ENCODE peak calls at places on chromosomes 4 and X, in eight cellular contexts. One of them, this sample, is unnamed.

GRCh38 chr4:83490876-83491450 is 6.1 kb upstream of the ABRAXAS1 start:
- DNase-seq in suprapubic skin: no peak
- DNase-seq in esophagus muscularis mucosa: no peak
- DNase-seq in nephron progenitor cell: no peak
- DNase-seq in progenitor cell of endocrine pancreas: no peak
- DNase-seq in MCF 10A: peak
- DNase-seq in BJ: no peak
- DNase-seq in foreskin keratinocyte: no peak
- DNase-seq in this sample: peak

GRCh38 chr4:152014280-152014679 is 253.5 kb upstream of the GATB start:
- DNase-seq in MCF 10A: no peak
- DNase-seq in foreskin keratinocyte: no peak
- DNase-seq in progenitor cell of endocrine pancreas: no peak
- DNase-seq in esophagus muscularis mucosa: no peak
- DNase-seq in nephron progenitor cell: no peak
- DNase-seq in suprapubic skin: no peak
- DNase-seq in BJ: no peak
- DNase-seq in this sample: no peak

GRCh38 chr4:101187837-101188236 is 159.5 kb downstream of the PPP3CA start:
- DNase-seq in progenitor cell of endocrine pancreas: no peak
- DNase-seq in foreskin keratinocyte: no peak
- DNase-seq in esophagus muscularis mucosa: no peak
- DNase-seq in suprapubic skin: no peak
- DNase-seq in BJ: no peak
- DNase-seq in MCF 10A: peak
- DNase-seq in nephron progenitor cell: no peak
- DNase-seq in this sample: no peak

GRCh38 chr4:139555705-139556070 is 331 bp downstream of the SETD7 start:
- DNase-seq in progenitor cell of endocrine pancreas: peak
- DNase-seq in nephron progenitor cell: no peak
- DNase-seq in BJ: no peak
- DNase-seq in esophagus muscularis mucosa: no peak
- DNase-seq in suprapubic skin: peak
- DNase-seq in MCF 10A: peak
- DNase-seq in foreskin keratinocyte: no peak
- DNase-seq in this sample: no peak

GRCh38 chr4:62709618-62710252 is 1509.6 kb downstream of the ADGRL3 start:
- DNase-seq in MCF 10A: peak
- DNase-seq in suprapubic skin: no peak
- DNase-seq in foreskin keratinocyte: no peak
- DNase-seq in BJ: no peak
- DNase-seq in nephron progenitor cell: peak
- DNase-seq in esophagus muscularis mucosa: no peak
- DNase-seq in progenitor cell of endocrine pancreas: no peak
- DNase-seq in this sample: peak

GRCh38 chrX:85836868-85837267 is 210.5 kb downstream of the CHM start:
- DNase-seq in BJ: no peak
- DNase-seq in esophagus muscularis mucosa: no peak
- DNase-seq in suprapubic skin: no peak
- DNase-seq in MCF 10A: peak
- DNase-seq in nephron progenitor cell: no peak
- DNase-seq in foreskin keratinocyte: peak
- DNase-seq in progenitor cell of endocrine pancreas: no peak
- DNase-seq in this sample: no peak

GRCh38 chr4:53185853-53186590 is 179.8 kb downstream of the SCFD2 start:
- DNase-seq in MCF 10A: no peak
- DNase-seq in progenitor cell of endocrine pancreas: no peak
- DNase-seq in esophagus muscularis mucosa: no peak
- DNase-seq in BJ: no peak
- DNase-seq in nephron progenitor cell: no peak
- DNase-seq in foreskin keratinocyte: no peak
- DNase-seq in suprapubic skin: no peak
- DNase-seq in this sample: no peak

GRCh38 chr4:113908829-113909228 is 70.6 kb downstream of the ARSJ start:
- DNase-seq in MCF 10A: no peak
- DNase-seq in suprapubic skin: no peak
- DNase-seq in progenitor cell of endocrine pancreas: no peak
- DNase-seq in esophagus muscularis mucosa: no peak
- DNase-seq in BJ: no peak
- DNase-seq in foreskin keratinocyte: no peak
- DNase-seq in nephron progenitor cell: no peak
- DNase-seq in this sample: no peak

GRCh38 chrX:6432211-6432610 is 102.7 kb downstream of the VCX3A start:
- DNase-seq in MCF 10A: no peak
- DNase-seq in foreskin keratinocyte: no peak
- DNase-seq in esophagus muscularis mucosa: no peak
- DNase-seq in suprapubic skin: no peak
- DNase-seq in BJ: no peak
- DNase-seq in nephron progenitor cell: no peak
- DNase-seq in progenitor cell of endocrine pancreas: no peak
- DNase-seq in this sample: no peak

GRCh38 chr4:77636902-77637301 is 31.3 kb downstream of the CXCL13 start:
- DNase-seq in progenitor cell of endocrine pancreas: no peak
- DNase-seq in nephron progenitor cell: no peak
- DNase-seq in suprapubic skin: no peak
- DNase-seq in esophagus muscularis mucosa: no peak
- DNase-seq in BJ: peak
- DNase-seq in MCF 10A: peak
- DNase-seq in foreskin keratinocyte: peak
- DNase-seq in this sample: no peak

GRCh38 chrX:42755820-42756219 is 22.1 kb downstream of the PPP1R2C start:
- DNase-seq in BJ: peak
- DNase-seq in esophagus muscularis mucosa: no peak
- DNase-seq in MCF 10A: peak
- DNase-seq in nephron progenitor cell: no peak
- DNase-seq in foreskin keratinocyte: no peak
- DNase-seq in suprapubic skin: peak
- DNase-seq in progenitor cell of endocrine pancreas: no peak
- DNase-seq in this sample: no peak

GRCh38 chr4:10753326-10753725 is 68.8 kb upstream of the CLNK start:
- DNase-seq in nephron progenitor cell: no peak
- DNase-seq in suprapubic skin: no peak
- DNase-seq in progenitor cell of endocrine pancreas: no peak
- DNase-seq in foreskin keratinocyte: no peak
- DNase-seq in BJ: no peak
- DNase-seq in MCF 10A: no peak
- DNase-seq in esophagus muscularis mucosa: no peak
- DNase-seq in this sample: no peak

GRCh38 chr4:16824278-16824806 is 74.1 kb downstream of the LDB2 start:
- DNase-seq in nephron progenitor cell: no peak
- DNase-seq in MCF 10A: no peak
- DNase-seq in progenitor cell of endocrine pancreas: no peak
- DNase-seq in foreskin keratinocyte: no peak
- DNase-seq in suprapubic skin: no peak
- DNase-seq in esophagus muscularis mucosa: no peak
- DNase-seq in BJ: no peak
- DNase-seq in this sample: no peak

GRCh38 chr4:173195132-173195531 is 26.5 kb downstream of the GALNT7 start:
- DNase-seq in nephron progenitor cell: no peak
- DNase-seq in progenitor cell of endocrine pancreas: no peak
- DNase-seq in suprapubic skin: no peak
- DNase-seq in esophagus muscularis mucosa: no peak
- DNase-seq in MCF 10A: no peak
- DNase-seq in foreskin keratinocyte: no peak
- DNase-seq in BJ: no peak
- DNase-seq in this sample: no peak

GRCh38 chr4:74531952-74532794 is 87.2 kb downstream of the AREG start:
- DNase-seq in suprapubic skin: no peak
- DNase-seq in nephron progenitor cell: no peak
- DNase-seq in progenitor cell of endocrine pancreas: no peak
- DNase-seq in MCF 10A: peak
- DNase-seq in foreskin keratinocyte: no peak
- DNase-seq in BJ: no peak
- DNase-seq in esophagus muscularis mucosa: no peak
- DNase-seq in this sample: peak

GRCh38 chr4:112321768-112322684 is 24.9 kb downstream of the ALPK1 start:
- DNase-seq in BJ: peak
- DNase-seq in MCF 10A: peak
- DNase-seq in nephron progenitor cell: peak
- DNase-seq in esophagus muscularis mucosa: peak
- DNase-seq in suprapubic skin: peak
- DNase-seq in foreskin keratinocyte: no peak
- DNase-seq in progenitor cell of endocrine pancreas: peak
- DNase-seq in this sample: peak

GRCh38 chrX:134369576-134369975 is 90.4 kb upstream of the HPRT1 start:
- DNase-seq in nephron progenitor cell: no peak
- DNase-seq in foreskin keratinocyte: no peak
- DNase-seq in suprapubic skin: no peak
- DNase-seq in BJ: no peak
- DNase-seq in MCF 10A: no peak
- DNase-seq in progenitor cell of endocrine pancreas: no peak
- DNase-seq in esophagus muscularis mucosa: no peak
- DNase-seq in this sample: no peak

GRCh38 chr4:188372051-188372450 is 232.8 kb downstream of the TRIML1 start:
- DNase-seq in MCF 10A: peak
- DNase-seq in BJ: no peak
- DNase-seq in suprapubic skin: no peak
- DNase-seq in foreskin keratinocyte: peak
- DNase-seq in nephron progenitor cell: no peak
- DNase-seq in progenitor cell of endocrine pancreas: no peak
- DNase-seq in esophagus muscularis mucosa: no peak
- DNase-seq in this sample: no peak

GRCh38 chr4:472881-473574 is 25.9 kb downstream of the ZNF721 start:
- DNase-seq in BJ: no peak
- DNase-seq in nephron progenitor cell: no peak
- DNase-seq in foreskin keratinocyte: no peak
- DNase-seq in progenitor cell of endocrine pancreas: no peak
- DNase-seq in MCF 10A: peak
- DNase-seq in suprapubic skin: no peak
- DNase-seq in esophagus muscularis mucosa: no peak
- DNase-seq in this sample: peak

GRCh38 chr4:114281561-114281960 is 302.1 kb upstream of the ARSJ start:
- DNase-seq in nephron progenitor cell: no peak
- DNase-seq in MCF 10A: no peak
- DNase-seq in foreskin keratinocyte: no peak
- DNase-seq in progenitor cell of endocrine pancreas: no peak
- DNase-seq in esophagus muscularis mucosa: no peak
- DNase-seq in suprapubic skin: no peak
- DNase-seq in BJ: peak
- DNase-seq in this sample: no peak

GRCh38 chr4:94574616-94575015 is 122.9 kb downstream of the PDLIM5 start:
- DNase-seq in MCF 10A: no peak
- DNase-seq in BJ: no peak
- DNase-seq in suprapubic skin: no peak
- DNase-seq in progenitor cell of endocrine pancreas: no peak
- DNase-seq in esophagus muscularis mucosa: no peak
- DNase-seq in foreskin keratinocyte: no peak
- DNase-seq in nephron progenitor cell: no peak
- DNase-seq in this sample: no peak

GRCh38 chr4:27888523-27888922 is 1027.9 kb downstream of the STIM2 start:
- DNase-seq in esophagus muscularis mucosa: no peak
- DNase-seq in foreskin keratinocyte: no peak
- DNase-seq in BJ: no peak
- DNase-seq in MCF 10A: no peak
- DNase-seq in nephron progenitor cell: no peak
- DNase-seq in suprapubic skin: no peak
- DNase-seq in progenitor cell of endocrine pancreas: no peak
- DNase-seq in this sample: no peak

GRCh38 chr4:6898763-6899162 is 10.9 kb upstream of the TBC1D14 start:
- DNase-seq in suprapubic skin: peak
- DNase-seq in BJ: no peak
- DNase-seq in foreskin keratinocyte: no peak
- DNase-seq in MCF 10A: no peak
- DNase-seq in nephron progenitor cell: no peak
- DNase-seq in esophagus muscularis mucosa: no peak
- DNase-seq in progenitor cell of endocrine pancreas: no peak
- DNase-seq in this sample: no peak

DNA sequence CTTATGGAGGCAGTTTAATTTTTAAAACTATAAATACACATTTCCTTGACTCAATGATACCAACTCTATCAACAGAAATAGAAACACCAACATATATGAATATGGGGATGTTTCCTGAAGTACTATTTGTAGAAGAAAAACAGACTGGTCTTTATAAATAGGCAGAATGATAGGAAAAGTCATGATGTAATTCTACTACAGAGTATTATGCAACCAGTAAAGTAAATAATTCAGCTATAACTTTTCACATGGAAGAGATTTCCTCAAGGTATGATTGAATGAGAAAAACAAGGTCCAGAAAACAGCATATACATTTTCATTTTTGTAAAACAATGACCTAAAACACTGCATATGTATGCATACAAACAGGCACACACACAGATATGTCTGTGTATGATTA is 56.2 kb downstream of the GPRIN3 start:
- DNase-seq in nephron progenitor cell: no peak
- DNase-seq in esophagus muscularis mucosa: no peak
- DNase-seq in suprapubic skin: no peak
- DNase-seq in BJ: no peak
- DNase-seq in MCF 10A: no peak
- DNase-seq in foreskin keratinocyte: no peak
- DNase-seq in progenitor cell of endocrine pancreas: no peak
- DNase-seq in this sample: no peak
- TF ChIP-seq CTCF in nephron progenitor cell: no peak
- TF ChIP-seq CTCF in esophagus muscularis mucosa: no peak
- TF ChIP-seq CTCF in suprapubic skin: no peak
- TF ChIP-seq CTCF in BJ: no peak
- TF ChIP-seq CTCF in MCF 10A: no peak
- TF ChIP-seq CTCF in foreskin keratinocyte: no peak
- TF ChIP-seq CTCF in progenitor cell of endocrine pancreas: no peak
- TF ChIP-seq CTCF in this sample: no peak

GRCh38 chrX:106999002-106999975 is 723 bp downstream of the MORC4 start:
- DNase-seq in MCF 10A: peak
- DNase-seq in suprapubic skin: peak
- DNase-seq in esophagus muscularis mucosa: no peak
- DNase-seq in BJ: no peak
- DNase-seq in foreskin keratinocyte: peak
- DNase-seq in progenitor cell of endocrine pancreas: no peak
- DNase-seq in nephron progenitor cell: peak
- DNase-seq in this sample: peak
- TF ChIP-seq CTCF in MCF 10A: peak
- TF ChIP-seq CTCF in suprapubic skin: peak
- TF ChIP-seq CTCF in esophagus muscularis mucosa: peak
- TF ChIP-seq CTCF in BJ: peak
- TF ChIP-seq CTCF in foreskin keratinocyte: peak
- TF ChIP-seq CTCF in progenitor cell of endocrine pancreas: peak
- TF ChIP-seq CTCF in nephron progenitor cell: peak
- TF ChIP-seq CTCF in this sample: no peak

DNA sequence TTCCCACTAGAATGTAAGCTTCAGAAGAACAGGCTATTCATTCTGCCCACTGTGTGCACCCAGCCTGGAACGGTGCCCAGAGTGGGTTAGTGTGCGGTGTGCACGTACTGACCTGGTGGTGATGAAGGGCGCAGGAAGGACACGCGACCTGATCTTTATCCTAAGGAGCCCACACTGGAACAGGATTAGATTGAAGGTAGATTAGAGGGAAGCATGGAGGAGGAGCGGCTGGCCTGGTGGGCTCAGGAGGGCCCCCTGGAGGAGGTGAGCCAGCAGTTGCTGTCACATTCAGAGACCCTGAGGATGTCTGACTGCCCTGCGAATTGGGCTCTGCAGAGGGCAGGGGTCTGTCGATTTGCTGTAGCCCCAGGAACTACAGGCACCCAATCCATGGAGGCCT is 73.1 kb downstream of the HTRA3 start:
- DNase-seq in BJ: no peak
- DNase-seq in nephron progenitor cell: no peak
- DNase-seq in suprapubic skin: peak
- DNase-seq in MCF 10A: no peak
- DNase-seq in progenitor cell of endocrine pancreas: no peak
- DNase-seq in esophagus muscularis mucosa: no peak
- DNase-seq in foreskin keratinocyte: no peak
- DNase-seq in this sample: peak
- TF ChIP-seq CTCF in BJ: peak
- TF ChIP-seq CTCF in nephron progenitor cell: peak
- TF ChIP-seq CTCF in suprapubic skin: no peak
- TF ChIP-seq CTCF in MCF 10A: no peak
- TF ChIP-seq CTCF in progenitor cell of endocrine pancreas: peak
- TF ChIP-seq CTCF in esophagus muscularis mucosa: no peak
- TF ChIP-seq CTCF in foreskin keratinocyte: peak
- TF ChIP-seq CTCF in this sample: no peak

GRCh38 chrX:48965959-48966358 is 5.7 kb downstream of the KCND1 start:
- DNase-seq in BJ: no peak
- DNase-seq in esophagus muscularis mucosa: no peak
- DNase-seq in foreskin keratinocyte: no peak
- DNase-seq in MCF 10A: no peak
- DNase-seq in nephron progenitor cell: no peak
- DNase-seq in suprapubic skin: no peak
- DNase-seq in progenitor cell of endocrine pancreas: no peak
- DNase-seq in this sample: no peak
- TF ChIP-seq CTCF in BJ: no peak
- TF ChIP-seq CTCF in esophagus muscularis mucosa: no peak
- TF ChIP-seq CTCF in foreskin keratinocyte: no peak
- TF ChIP-seq CTCF in MCF 10A: no peak
- TF ChIP-seq CTCF in nephron progenitor cell: no peak
- TF ChIP-seq CTCF in suprapubic skin: no peak
- TF ChIP-seq CTCF in progenitor cell of endocrine pancreas: no peak
- TF ChIP-seq CTCF in this sample: no peak